ENCODE peak calls at places on chromosomes 5 and 9, in five cellular contexts. One of them, this sample, is unnamed.

GRCh38 chr9:129619787-129620668 is 873 bp downstream of the C9orf50 start:
- DNase-seq in kidney epithelial cell: no peak
- DNase-seq in brain microvascular endothelial cell: no peak
- DNase-seq in HepG2: no peak
- DNase-seq in cardiac fibroblast: no peak
- DNase-seq in this sample: no peak

GRCh38 chr9:131984564-131984963 is 95.1 kb downstream of the MED27 start:
- DNase-seq in kidney epithelial cell: no peak
- DNase-seq in brain microvascular endothelial cell: no peak
- DNase-seq in HepG2: no peak
- DNase-seq in cardiac fibroblast: peak
- DNase-seq in this sample: no peak

GRCh38 chr9:93978498-93978897 is 23.3 kb upstream of the BARX1 start:
- DNase-seq in kidney epithelial cell: no peak
- DNase-seq in brain microvascular endothelial cell: no peak
- DNase-seq in HepG2: no peak
- DNase-seq in cardiac fibroblast: no peak
- DNase-seq in this sample: no peak

GRCh38 chr5:143220748-143221211 is 182.7 kb downstream of the NR3C1 start:
- DNase-seq in kidney epithelial cell: no peak
- DNase-seq in brain microvascular endothelial cell: no peak
- DNase-seq in HepG2: no peak
- DNase-seq in cardiac fibroblast: no peak
- DNase-seq in this sample: no peak

GRCh38 chr5:140372971-140373487 is 13.0 kb downstream of the SLC4A9 start:
- DNase-seq in kidney epithelial cell: peak
- DNase-seq in brain microvascular endothelial cell: peak
- DNase-seq in HepG2: peak
- DNase-seq in cardiac fibroblast: peak
- DNase-seq in this sample: peak

GRCh38 chr5:73820321-73820720 is 194.3 kb downstream of the ARHGEF28 start:
- DNase-seq in kidney epithelial cell: no peak
- DNase-seq in brain microvascular endothelial cell: no peak
- DNase-seq in HepG2: no peak
- DNase-seq in cardiac fibroblast: no peak
- DNase-seq in this sample: no peak

GRCh38 chr5:165325201-165325600 is 1819.8 kb downstream of the MAT2B start:
- DNase-seq in kidney epithelial cell: peak
- DNase-seq in brain microvascular endothelial cell: peak
- DNase-seq in HepG2: no peak
- DNase-seq in cardiac fibroblast: no peak
- DNase-seq in this sample: no peak

GRCh38 chr5:16935271-16936149 is 578 bp downstream of the MYO10 start:
- DNase-seq in kidney epithelial cell: no peak
- DNase-seq in brain microvascular endothelial cell: no peak
- DNase-seq in HepG2: no peak
- DNase-seq in cardiac fibroblast: peak
- DNase-seq in this sample: no peak

GRCh38 chr9:123081824-123082223 is 48.4 kb downstream of the GPR21 start:
- DNase-seq in kidney epithelial cell: no peak
- DNase-seq in brain microvascular endothelial cell: peak
- DNase-seq in HepG2: peak
- DNase-seq in cardiac fibroblast: peak
- DNase-seq in this sample: no peak
- TF ChIP-seq CTCF in kidney epithelial cell: peak
- TF ChIP-seq CTCF in brain microvascular endothelial cell: peak
- TF ChIP-seq CTCF in HepG2: peak
- TF ChIP-seq CTCF in cardiac fibroblast: peak
- TF ChIP-seq CTCF in this sample: peak

DNA sequence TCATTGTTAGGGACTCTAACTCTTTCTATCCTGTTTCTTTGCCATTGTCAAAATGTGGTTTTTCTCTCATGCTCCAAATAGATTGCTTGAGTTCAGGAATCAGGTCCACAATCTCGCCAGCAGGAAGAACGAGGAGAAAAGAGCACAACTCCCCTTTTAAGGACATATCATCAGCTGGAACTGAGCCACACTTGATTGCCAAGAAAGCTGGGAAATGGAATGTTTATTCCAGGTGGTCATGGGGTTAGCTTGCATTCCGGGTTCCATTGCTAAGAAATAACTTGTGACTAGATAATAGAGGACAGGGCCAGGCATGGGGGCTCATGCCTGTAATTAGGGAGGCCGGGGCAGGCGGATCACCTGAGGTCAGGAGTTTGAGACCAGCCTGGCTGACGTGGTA is 32.4 kb upstream of the C9orf57 start:
- DNase-seq in kidney epithelial cell: no peak
- DNase-seq in brain microvascular endothelial cell: no peak
- DNase-seq in HepG2: no peak
- DNase-seq in cardiac fibroblast: no peak
- DNase-seq in this sample: no peak
- TF ChIP-seq CTCF in kidney epithelial cell: no peak
- TF ChIP-seq CTCF in brain microvascular endothelial cell: no peak
- TF ChIP-seq CTCF in HepG2: no peak
- TF ChIP-seq CTCF in cardiac fibroblast: no peak
- TF ChIP-seq CTCF in this sample: no peak

GRCh38 chr5:168174376-168174775 is 117.1 kb upstream of the WWC1 start:
- DNase-seq in kidney epithelial cell: no peak
- DNase-seq in brain microvascular endothelial cell: no peak
- DNase-seq in HepG2: no peak
- DNase-seq in cardiac fibroblast: no peak
- DNase-seq in this sample: no peak

GRCh38 chr5:168176251-168176650 is 115.2 kb upstream of the WWC1 start:
- DNase-seq in kidney epithelial cell: no peak
- DNase-seq in brain microvascular endothelial cell: no peak
- DNase-seq in HepG2: no peak
- DNase-seq in cardiac fibroblast: no peak
- DNase-seq in this sample: no peak

GRCh38 chr5:168179185-168179584 is 112.3 kb upstream of the WWC1 start:
- DNase-seq in kidney epithelial cell: no peak
- DNase-seq in brain microvascular endothelial cell: no peak
- DNase-seq in HepG2: no peak
- DNase-seq in cardiac fibroblast: no peak
- DNase-seq in this sample: no peak

GRCh38 chr5:168176941-168177340 is 114.5 kb upstream of the WWC1 start:
- DNase-seq in kidney epithelial cell: no peak
- DNase-seq in brain microvascular endothelial cell: no peak
- DNase-seq in HepG2: no peak
- DNase-seq in cardiac fibroblast: no peak
- DNase-seq in this sample: no peak

DNA sequence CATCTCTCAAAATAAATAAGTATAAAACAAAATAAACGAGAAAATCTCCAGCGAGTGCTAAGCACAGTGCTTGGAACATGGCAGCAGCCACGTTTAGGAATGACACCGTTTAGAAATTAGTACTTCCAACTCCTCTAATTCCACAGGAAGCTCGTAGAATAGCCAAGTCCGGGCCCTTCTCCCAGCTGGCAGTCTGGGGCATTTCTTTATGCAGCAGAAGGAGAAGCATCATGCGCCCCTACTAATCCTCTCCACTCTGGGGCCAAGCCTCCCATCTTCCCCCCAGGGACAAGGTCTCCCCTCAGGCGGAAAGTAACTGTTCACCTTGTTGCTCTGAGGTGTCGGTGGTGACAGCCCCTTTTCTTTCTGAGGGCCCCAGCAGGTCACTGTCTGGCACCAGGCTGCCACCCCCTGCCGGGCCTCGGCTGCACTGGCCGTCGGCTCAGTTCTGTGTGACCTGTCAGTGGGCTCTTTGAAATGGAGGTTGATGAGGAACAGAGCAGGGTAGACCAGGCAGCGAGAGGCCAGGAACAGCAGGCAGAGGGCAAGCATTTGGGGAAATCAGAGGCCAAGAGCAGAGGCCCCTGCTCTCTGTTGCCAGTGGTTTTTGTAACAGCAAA is 113.5 kb upstream of the WWC1 start:
- DNase-seq in kidney epithelial cell: no peak
- DNase-seq in brain microvascular endothelial cell: no peak
- DNase-seq in HepG2: no peak
- DNase-seq in cardiac fibroblast: no peak
- DNase-seq in this sample: no peak
- TF ChIP-seq CTCF in kidney epithelial cell: no peak
- TF ChIP-seq CTCF in brain microvascular endothelial cell: no peak
- TF ChIP-seq CTCF in HepG2: no peak
- TF ChIP-seq CTCF in cardiac fibroblast: no peak
- TF ChIP-seq CTCF in this sample: no peak

GRCh38 chr5:150901446-150901845 is 3.3 kb downstream of the ZNF300 start:
- DNase-seq in kidney epithelial cell: no peak
- DNase-seq in brain microvascular endothelial cell: no peak
- DNase-seq in HepG2: no peak
- DNase-seq in cardiac fibroblast: no peak
- DNase-seq in this sample: no peak

GRCh38 chr5:150905312-150905683 is 518 bp upstream of the ZNF300 start:
- DNase-seq in kidney epithelial cell: no peak
- DNase-seq in brain microvascular endothelial cell: no peak
- DNase-seq in HepG2: no peak
- DNase-seq in cardiac fibroblast: no peak
- DNase-seq in this sample: no peak

GRCh38 chr5:150904479-150905311 is at the start of gene ZNF300:
- DNase-seq in kidney epithelial cell: peak
- DNase-seq in brain microvascular endothelial cell: peak
- DNase-seq in HepG2: peak
- DNase-seq in cardiac fibroblast: peak
- DNase-seq in this sample: peak
- TF ChIP-seq CTCF in kidney epithelial cell: no peak
- TF ChIP-seq CTCF in brain microvascular endothelial cell: no peak
- TF ChIP-seq CTCF in HepG2: no peak
- TF ChIP-seq CTCF in cardiac fibroblast: no peak
- TF ChIP-seq CTCF in this sample: no peak

DNA sequence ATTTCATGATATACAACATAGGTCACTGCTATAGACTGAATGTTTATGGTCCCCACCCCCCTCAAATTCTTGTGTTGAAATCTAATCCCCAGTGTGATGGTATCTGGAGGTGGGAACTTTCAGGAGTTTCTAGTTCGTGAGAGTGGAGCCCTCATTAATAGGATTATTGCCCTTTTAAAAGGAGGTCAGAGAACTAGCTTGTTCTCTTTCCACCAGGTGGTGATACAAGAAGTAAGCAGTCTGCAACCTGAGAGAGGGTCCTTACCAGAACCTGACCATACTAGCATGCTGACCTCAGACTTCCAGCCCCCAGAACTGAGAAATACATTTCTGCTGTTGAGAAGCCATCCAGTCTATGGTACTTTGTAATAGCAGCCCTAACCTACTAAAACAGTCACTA is 33.3 kb downstream of the TMEM161B start:
- DNase-seq in kidney epithelial cell: no peak
- DNase-seq in brain microvascular endothelial cell: no peak
- DNase-seq in HepG2: no peak
- DNase-seq in cardiac fibroblast: no peak
- DNase-seq in this sample: no peak
- TF ChIP-seq CTCF in kidney epithelial cell: no peak
- TF ChIP-seq CTCF in brain microvascular endothelial cell: no peak
- TF ChIP-seq CTCF in HepG2: no peak
- TF ChIP-seq CTCF in cardiac fibroblast: no peak
- TF ChIP-seq CTCF in this sample: no peak

DNA sequence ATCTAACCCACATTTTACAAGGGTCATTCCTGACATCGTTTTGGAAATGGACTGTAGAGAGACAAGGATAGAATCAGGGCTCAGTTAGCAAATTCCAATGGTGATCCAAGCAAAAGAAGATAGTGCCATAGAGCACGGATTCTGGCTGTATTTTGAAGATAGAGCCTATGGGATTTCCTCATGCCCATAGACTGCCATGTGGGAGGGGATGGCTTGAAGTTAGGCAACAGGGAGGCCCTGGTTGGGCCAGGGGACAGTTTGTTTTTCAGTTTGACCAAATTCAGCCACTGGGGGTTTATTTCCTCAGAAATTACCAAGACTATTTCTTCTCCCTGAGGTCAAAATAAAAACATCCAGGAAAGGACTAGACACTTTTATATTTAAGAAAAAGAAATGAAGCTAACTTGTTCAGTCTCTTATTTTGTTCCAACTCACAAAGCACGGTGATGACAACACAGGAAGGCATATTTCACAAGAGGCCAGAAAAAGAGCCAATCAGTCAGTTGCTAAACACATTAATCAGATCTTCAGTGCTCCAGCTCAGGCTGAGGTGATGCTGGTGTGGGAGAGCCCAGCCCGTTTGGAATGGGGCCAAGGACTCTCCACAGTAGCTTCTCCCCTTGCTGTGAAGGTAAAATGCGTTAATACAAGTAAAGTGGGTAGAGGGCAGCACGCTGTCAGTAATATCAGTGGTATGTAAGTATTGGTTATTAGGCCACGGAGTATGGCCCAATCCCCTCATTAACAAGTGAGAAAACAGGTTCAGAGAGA is 4.4 kb upstream of the DCTN4 start:
- DNase-seq in kidney epithelial cell: peak
- DNase-seq in brain microvascular endothelial cell: peak
- DNase-seq in HepG2: peak
- DNase-seq in cardiac fibroblast: peak
- DNase-seq in this sample: no peak
- TF ChIP-seq CTCF in kidney epithelial cell: no peak
- TF ChIP-seq CTCF in brain microvascular endothelial cell: no peak
- TF ChIP-seq CTCF in HepG2: peak
- TF ChIP-seq CTCF in cardiac fibroblast: no peak
- TF ChIP-seq CTCF in this sample: no peak

This sample was measured in Caco-2.